ENCODE peak calls at places on chromosomes 6 and 20, in eight cellular contexts. A is adrenal gland, U is left ventricle myocardium inferior, X is thoracic aorta, G is foreskin fibroblast, E is bronchial epithelial cell, H is stomach, D is upper lobe of right lung. S is an unnamed sample.

GRCh38 chr20:47691632-47692031 is 93.6 kb downstream of the SULF2 start:
- DNase-seq in E (no peak), U (no peak), X (no peak), H (no peak), D (no peak), A (no peak), G (peak; percentile 37), S (no peak)

GRCh38 chr6:28720357-28721231 is 194.9 kb downstream of the GPX5 start:
- DNase-seq in E (no peak), G (no peak), X (no peak), H (no peak), U (no peak), D (no peak), A (no peak), S (no peak)

GRCh38 chr6:139825935-139826374 is 451.5 kb upstream of the CITED2 start:
- DNase-seq in G (no peak), U (no peak), X (no peak), D (no peak), H (no peak), E (no peak), A (no peak), S (no peak)

GRCh38 chr6:18507018-18507415 is 119.9 kb downstream of the RNF144B start:
- DNase-seq in H (no peak), G (no peak), U (no peak), X (no peak), A (no peak), D (no peak), E (no peak), S (no peak)

GRCh38 chr6:124027392-124027791 is 223.7 kb downstream of the NKAIN2 start:
- DNase-seq in D (no peak), G (no peak), A (no peak), E (no peak), H (no peak), U (no peak), X (no peak), S (no peak)

GRCh38 chr6:155001482-155001881 is 6.4 kb downstream of the TIAM2 start:
- DNase-seq in G (peak; percentile 61), E (no peak), X (no peak), A (no peak), D (no peak), H (no peak), U (no peak), S (peak; percentile 37)

GRCh38 chr6:32852018-32852843 is 1.3 kb downstream of the TAP1 start:
- DNase-seq in E (no peak), A (peak; percentile 58), X (no peak), H (peak; percentile 44), G (peak; percentile 58), U (peak; percentile 42), D (no peak), S (peak; percentile 15)

GRCh38 chr20:61957961-61958715 is 107.5 kb downstream of the TAF4 start:
- DNase-seq in A (no peak), U (no peak), X (no peak), G (no peak), E (no peak), H (no peak), D (peak; percentile 20), S (no peak)

GRCh38 chr6:169869301-169869700 is 117.9 kb downstream of the ERMARD start:
- DNase-seq in D (peak; percentile 22), H (no peak), G (no peak), U (no peak), E (no peak), A (no peak), X (no peak), S (no peak)

GRCh38 chr20:4483481-4483880 is 238.2 kb upstream of the PRND start:
- DNase-seq in U (no peak), X (no peak), D (no peak), A (no peak), G (peak; percentile 88), E (peak; percentile 63), H (no peak), S (peak; percentile 72)

GRCh38 chr6:41193884-41194283 is 7.1 kb downstream of the TREML2 start:
- DNase-seq in G (no peak), A (no peak), D (no peak), U (no peak), H (no peak), X (no peak), E (no peak), S (no peak)

GRCh38 chr6:41596096-41596685 is 42.1 kb upstream of the MDFI start:
- DNase-seq in U (no peak), X (no peak), E (no peak), H (no peak), D (no peak), A (no peak), G (no peak), S (no peak)

GRCh38 chr20:57627972-57628650 is 7.9 kb upstream of the ZBP1 start:
- DNase-seq in A (peak; percentile 57), H (no peak), X (no peak), U (peak; percentile 61), G (peak; percentile 74), D (peak; percentile 64), E (peak; percentile 29), S (no peak)

GRCh38 chr6:87093199-87093598 is 1.7 kb downstream of the CGA start:
- DNase-seq in G (no peak), X (no peak), U (no peak), E (no peak), H (no peak), A (no peak), D (no peak), S (no peak)

GRCh38 chr6:113488812-113489685 is 368.1 kb upstream of the MARCKS start:
- DNase-seq in H (no peak), E (no peak), U (no peak), D (no peak), A (no peak), G (no peak), X (no peak), S (no peak)

GRCh38 chr6:47809863-47810262 is 28.0 kb downstream of the OPN5 start:
- DNase-seq in A (no peak), U (no peak), D (no peak), H (no peak), X (no peak), G (no peak), E (no peak), S (no peak)

DNA sequence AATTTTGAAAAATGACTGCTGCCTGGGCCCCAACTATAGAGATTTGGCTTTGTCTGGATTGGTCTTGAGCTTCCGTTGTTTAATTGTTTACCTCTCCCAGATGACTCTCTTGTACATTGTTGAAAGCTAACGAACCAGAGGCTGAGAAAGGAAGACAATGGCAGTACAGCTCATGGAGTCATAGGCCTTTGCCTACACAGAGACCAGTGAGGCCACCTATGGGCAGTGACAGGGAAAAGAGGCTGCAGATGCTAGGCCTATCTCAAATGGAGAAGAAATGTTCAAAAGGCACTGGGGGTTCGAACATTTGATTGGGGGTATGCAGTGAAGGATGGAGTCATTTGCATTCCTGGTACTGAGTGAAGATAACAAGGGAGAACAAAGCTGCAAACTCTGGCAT is 29.1 kb downstream of the OPN5 start:
- DNase-seq in U (no peak), G (no peak), H (no peak), D (no peak), A (no peak), X (no peak), E (peak; percentile 34), S (no peak)
- TF ChIP-seq CTCF in U (no peak), G (no peak), H (no peak), D (no peak), A (no peak), X (no peak), E (peak; percentile 36), S (no peak)

GRCh38 chr20:53954734-53955658 is 115.4 kb downstream of the BCAS1 start:
- DNase-seq in A (no peak), E (no peak), U (no peak), G (no peak), H (no peak), X (no peak), D (no peak), S (no peak)

GRCh38 chr20:53959849-53960585 is 110.4 kb downstream of the BCAS1 start:
- DNase-seq in H (no peak), X (no peak), E (peak; percentile 70), A (no peak), U (peak; percentile 20), D (no peak), G (peak; percentile 53), S (no peak)

GRCh38 chr20:53958240-53958639 is 112.2 kb downstream of the BCAS1 start:
- DNase-seq in D (no peak), G (no peak), U (no peak), E (no peak), H (no peak), X (no peak), A (no peak), S (no peak)

GRCh38 chr20:53956013-53956715 is 114.2 kb downstream of the BCAS1 start:
- DNase-seq in X (no peak), D (no peak), H (no peak), G (no peak), E (no peak), A (no peak), U (no peak), S (no peak)

DNA sequence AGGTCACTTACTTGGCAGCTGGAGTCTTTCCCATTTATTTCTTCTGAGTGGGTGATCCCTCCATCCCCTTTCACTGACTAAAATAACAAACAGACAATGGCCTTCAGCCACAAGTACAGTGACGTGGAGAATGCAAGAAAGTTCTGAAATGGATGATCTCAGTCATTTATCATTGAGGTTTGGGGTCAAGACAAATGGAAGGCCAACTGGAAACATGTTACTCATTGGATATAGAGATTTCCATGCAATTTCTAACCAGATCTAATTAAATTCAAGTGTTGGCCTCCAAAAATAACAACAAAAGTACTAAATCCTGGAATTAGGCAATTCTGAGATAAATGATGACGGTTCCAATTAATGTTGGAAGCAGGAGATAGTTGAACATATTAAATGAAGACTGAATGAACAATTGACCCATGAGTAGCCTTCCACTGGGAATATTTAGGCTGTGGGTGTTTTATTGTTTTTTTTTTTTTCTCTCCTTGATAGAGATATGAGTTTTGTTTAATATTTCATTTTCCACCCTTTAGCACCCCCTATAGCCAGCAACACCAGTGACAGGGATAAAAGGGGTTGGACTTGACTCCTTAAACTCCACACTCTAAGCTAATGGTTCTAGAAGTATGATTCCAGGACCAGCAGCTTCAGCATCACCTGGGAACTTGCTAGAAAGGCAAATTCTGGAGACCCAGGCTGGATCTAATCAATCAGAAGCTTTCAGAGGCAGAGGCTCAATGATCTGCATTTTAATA is 112.8 kb downstream of the BCAS1 start:
- DNase-seq in D (no peak), X (no peak), E (no peak), H (no peak), G (peak; percentile 66), U (no peak), A (no peak), S (no peak)
- TF ChIP-seq CTCF in D (no peak), X (no peak), E (no peak), H (no peak), G (peak; percentile 3), U (no peak), A (no peak), S (no peak)

GRCh38 chr6:81890846-81891245 is 138.4 kb upstream of the TENT5A start:
- DNase-seq in A (no peak), E (peak; percentile 18), X (no peak), H (no peak), U (no peak), D (no peak), G (peak; percentile 92), S (peak; percentile 11)
- TF ChIP-seq CTCF in A (no peak), E (no peak), X (no peak), H (no peak), U (no peak), D (no peak), G (no peak), S (no peak)

DNA sequence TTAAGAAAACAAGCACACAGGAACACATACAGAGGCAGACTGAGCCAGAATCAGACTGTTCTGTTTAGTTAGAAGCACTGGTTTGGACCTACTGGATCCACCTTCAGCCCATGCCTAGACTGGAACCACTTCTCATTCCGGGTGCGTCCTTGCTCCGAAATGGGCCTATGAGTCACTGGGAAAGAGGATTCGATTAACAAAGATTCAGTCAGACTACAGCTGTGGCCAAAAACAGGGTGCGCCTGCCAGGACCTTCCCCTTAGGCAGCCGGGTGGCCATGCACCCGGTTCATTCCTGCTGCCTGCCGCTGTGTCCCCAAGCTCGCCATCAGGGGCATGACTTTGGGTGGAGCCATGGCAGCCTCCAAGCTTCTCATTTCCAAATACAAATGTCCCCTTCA is 14.5 kb upstream of the KCNK5 start:
- DNase-seq in E (no peak), G (no peak), D (no peak), X (no peak), U (no peak), A (peak; percentile 52), H (no peak), S (peak; percentile 47)
- TF ChIP-seq CTCF in E (no peak), G (no peak), D (no peak), X (no peak), U (no peak), A (no peak), H (no peak), S (no peak)